ENCODE peak calls at places on chromosomes 5 and 9, in seven cellular contexts. S is colonic mucosa; T is DMS79 treated with DMSO at 0.1 percent for 48 hours; W is T1000; G is Calu3; D is activated CD8-positive, alpha-beta memory T cell treated with anti-CD3 and anti-CD28 coated beads, Interleukin-2, amount 50 U/mL, for 4 hours; R is stimulated activated CD4-positive, alpha-beta T cell treated with anti-CD3 and anti-CD28 coated beads, Interleukin-2, amount 100 ng/mL, for 48 hours. L is an unnamed sample.

GRCh38 chr9:113633782-113634596 is 170.5 kb downstream of the RGS3 start:
- DNase-seq in S (no peak), T (no peak), W (no peak), G (no peak), D (no peak), R (no peak), L (no peak)

GRCh38 chr9:91833878-91834255 is 116.2 kb downstream of the ROR2 start:
- DNase-seq in S (no peak), T (no peak), W (no peak), G (no peak), D (no peak), R (no peak), L (no peak)

GRCh38 chr9:98391884-98392283 is 136.4 kb upstream of the TBC1D2 start:
- DNase-seq in S (no peak), T (no peak), W (no peak), G (no peak), D (no peak), R (no peak), L (no peak)

GRCh38 chr9:20395671-20396070 is 226.6 kb downstream of the MLLT3 start:
- DNase-seq in S (no peak), T (peak; percentile 24), W (no peak), G (no peak), D (no peak), R (no peak), L (no peak)

GRCh38 chr9:90857855-90858254 is 56.2 kb downstream of the SYK start:
- DNase-seq in S (no peak), T (no peak), W (no peak), G (no peak), D (no peak), R (no peak), L (no peak)

GRCh38 chr9:121198512-121199042 is 3.1 kb downstream of the RAB14 start:
- DNase-seq in S (no peak), T (no peak), W (no peak), G (no peak), D (no peak), R (no peak), L (no peak)

GRCh38 chr9:2355594-2355993 is 266.0 kb upstream of the VLDLR start:
- DNase-seq in S (no peak), T (no peak), W (no peak), G (no peak), D (no peak), R (no peak), L (no peak)

GRCh38 chr5:462051-462481 is 19.1 kb downstream of the EXOC3 start:
- DNase-seq in S (no peak), T (no peak), W (no peak), G (no peak), D (no peak), R (no peak), L (no peak)

GRCh38 chr9:114657705-114658104 is at the start of gene TEX53:
- DNase-seq in S (no peak), T (no peak), W (no peak), G (no peak), D (no peak), R (no peak), L (no peak)

GRCh38 chr5:147530801-147531389 is 21.0 kb upstream of the DPYSL3 start:
- DNase-seq in S (no peak), T (no peak), W (no peak), G (no peak), D (no peak), R (no peak), L (no peak)

GRCh38 chr9:99876190-99876589 is 30.3 kb upstream of the STX17 start:
- DNase-seq in S (no peak), T (no peak), W (no peak), G (no peak), D (no peak), R (no peak), L (no peak)

GRCh38 chr5:37988454-37989046 is 148.7 kb upstream of the GDNF start:
- DNase-seq in S (no peak), T (no peak), W (no peak), G (no peak), D (no peak), R (no peak), L (no peak)

GRCh38 chr9:130539473-130540223 is 39.7 kb upstream of the FUBP3 start:
- DNase-seq in S (peak; percentile 23), T (peak; percentile 71), W (no peak), G (peak; percentile 31), D (no peak), R (no peak), L (peak; percentile 55)

GRCh38 chr9:120742951-120743416 is 28.7 kb upstream of the MEGF9 start:
- DNase-seq in S (no peak), T (no peak), W (no peak), G (no peak), D (no peak), R (no peak), L (no peak)

GRCh38 chr5:128213340-128213739 is 129.8 kb downstream of the SLC12A2 start:
- DNase-seq in S (peak; percentile 56), T (peak; percentile 13), W (no peak), G (peak; percentile 75), D (no peak), R (peak; percentile 38), L (peak; percentile 58)

GRCh38 chr9:121862973-121863372 is 211.5 kb downstream of the DAB2IP start:
- DNase-seq in S (no peak), T (no peak), W (no peak), G (no peak), D (no peak), R (no peak), L (no peak)

GRCh38 chr9:75996726-75997125 is 106.3 kb downstream of the PCSK5 start:
- DNase-seq in S (no peak), T (no peak), W (no peak), G (no peak), D (no peak), R (no peak), L (no peak)

GRCh38 chr5:33041586-33041985 is 330.5 kb downstream of the NPR3 start:
- DNase-seq in S (no peak), T (no peak), W (no peak), G (no peak), D (no peak), R (no peak), L (no peak)

GRCh38 chr9:136105398-136106135 is 10.5 kb upstream of the NACC2 start:
- DNase-seq in S (no peak), T (peak; percentile 37), W (peak; percentile 36), G (no peak), D (no peak), R (no peak), L (no peak)

GRCh38 chr5:147437161-147437596 is 72.7 kb downstream of the DPYSL3 start:
- DNase-seq in S (no peak), T (no peak), W (no peak), G (no peak), D (no peak), R (no peak), L (no peak)

GRCh38 chr5:87113848-87114247 is 153.8 kb upstream of the RASA1 start:
- DNase-seq in S (no peak), T (no peak), W (peak; percentile 5), G (peak; percentile 41), D (no peak), R (no peak), L (no peak)

GRCh38 chr9:78280982-78281668 is 15.8 kb upstream of the PSAT1 start:
- DNase-seq in S (peak; percentile 43), T (peak; percentile 49), W (no peak), G (no peak), D (no peak), R (no peak), L (peak; percentile 41)

GRCh38 chr9:134466869-134467616 is 140.8 kb downstream of the RXRA start:
- DNase-seq in S (no peak), T (no peak), W (no peak), G (no peak), D (no peak), R (no peak), L (no peak)

GRCh38 chr9:95003694-95004451 is 277.4 kb downstream of the AOPEP start:
- DNase-seq in S (peak; percentile 71), T (peak; percentile 61), W (no peak), G (peak; percentile 58), D (no peak), R (no peak), L (peak; percentile 60)

GRCh38 chr5:32869216-32869615 is 158.1 kb downstream of the NPR3 start:
- DNase-seq in S (no peak), T (no peak), W (no peak), G (no peak), D (no peak), R (no peak), L (no peak)

GRCh38 chr5:96022971-96023370 is 61.3 kb upstream of the ELL2 start:
- DNase-seq in S (no peak), T (no peak), W (no peak), G (no peak), D (no peak), R (no peak), L (no peak)

L was measured in prostate gland.